ENCODE peak calls at places on chromosome 13, in eight cellular contexts. T is esophagus muscularis mucosa; U is activated naive CD4-positive, alpha-beta T cell treated with anti-CD3 and anti-CD28 coated beads for 36 hours; A is SK-N-DZ; Q is HTR-8/SVneo; L is hypothalamus; E is GOT3; X is activated CD8-positive, alpha-beta memory T cell treated with anti-CD3 and anti-CD28 coated beads for 4 hours. P is an unnamed sample.

GRCh38 chr13:27960362-27961226 is 8.5 kb downstream of the CDX2 start:
- DNase-seq in E (no peak), A (no peak), L (no peak), X (no peak), T (no peak), Q (no peak), U (peak), P (peak)

GRCh38 chr13:51910508-51910907 is 48.7 kb downstream of the CCDC70 start:
- DNase-seq in A (no peak), T (no peak), L (no peak), E (no peak), Q (no peak), U (no peak), X (no peak), P (no peak)

GRCh38 chr13:23578411-23579071 is 8.3 kb downstream of the TNFRSF19 start:
- DNase-seq in E (no peak), T (no peak), L (peak), U (peak), A (peak), Q (peak), X (no peak), P (peak)

GRCh38 chr13:20489185-20489820 is 36.4 kb downstream of the CRYL1 start:
- DNase-seq in L (peak), T (no peak), U (peak), X (peak), E (no peak), Q (peak), A (no peak), P (peak)

GRCh38 chr13:20721454-20722357 is 18.2 kb downstream of the IL17D start:
- DNase-seq in U (peak), Q (no peak), X (no peak), A (no peak), T (no peak), E (no peak), L (no peak), P (peak)

GRCh38 chr13:102369303-102369702 is 32.5 kb downstream of the FGF14 start:
- DNase-seq in L (no peak), Q (no peak), E (no peak), X (no peak), T (no peak), A (peak), U (no peak), P (no peak)

GRCh38 chr13:59996461-59996860 is 167.3 kb downstream of the DIAPH3 start:
- DNase-seq in E (no peak), X (no peak), U (no peak), L (no peak), Q (no peak), A (no peak), T (no peak), P (no peak)

GRCh38 chr13:31468114-31468902 is 268.5 kb downstream of the B3GLCT start:
- DNase-seq in T (no peak), Q (no peak), A (no peak), U (no peak), X (no peak), E (no peak), L (no peak), P (no peak)

GRCh38 chr13:59452189-59452588 is 711.5 kb downstream of the DIAPH3 start:
- DNase-seq in Q (no peak), U (no peak), L (no peak), E (no peak), T (no peak), X (no peak), A (peak), P (no peak)

GRCh38 chr13:112837371-112838037 is 131.5 kb upstream of the MCF2L start:
- DNase-seq in L (no peak), E (no peak), Q (no peak), T (no peak), U (no peak), A (no peak), X (no peak), P (no peak)

GRCh38 chr13:46575843-46576242 is 22.9 kb downstream of the LRCH1 start:
- DNase-seq in U (no peak), A (no peak), T (no peak), E (no peak), Q (no peak), X (no peak), L (no peak), P (no peak)

GRCh38 chr13:53110181-53110580 is 81.6 kb downstream of the OLFM4 start:
- DNase-seq in U (no peak), L (no peak), X (no peak), Q (no peak), E (no peak), T (no peak), A (no peak), P (no peak)

GRCh38 chr13:28411859-28412353 is 83.0 kb downstream of the FLT1 start:
- DNase-seq in Q (no peak), L (no peak), T (no peak), U (no peak), E (no peak), X (no peak), A (no peak), P (no peak)

GRCh38 chr13:44191504-44192171 is 182.0 kb upstream of the SERP2 start:
- DNase-seq in Q (peak), U (peak), T (no peak), A (peak), X (peak), E (no peak), L (no peak), P (peak)

GRCh38 chr13:37138169-37138568 is 32.7 kb upstream of the CSNK1A1L start:
- DNase-seq in T (no peak), E (no peak), L (no peak), Q (no peak), X (no peak), U (no peak), A (no peak), P (peak)

GRCh38 chr13:103328899-103329298 is 262.7 kb upstream of the SLC10A2 start:
- DNase-seq in Q (no peak), E (no peak), L (no peak), T (no peak), X (no peak), U (no peak), A (no peak), P (no peak)

GRCh38 chr13:91142572-91142971 is 204.9 kb upstream of the MIR17HG start:
- DNase-seq in A (no peak), E (no peak), X (no peak), T (no peak), L (no peak), Q (peak), U (no peak), P (no peak)

GRCh38 chr13:66714795-66715194 is 515.3 kb downstream of the PCDH9 start:
- DNase-seq in A (no peak), X (no peak), E (no peak), L (no peak), U (no peak), Q (no peak), T (no peak), P (no peak)

GRCh38 chr13:107586216-107586615 is 629.1 kb downstream of the LIG4 start:
- DNase-seq in E (no peak), A (no peak), L (no peak), U (no peak), T (no peak), X (no peak), Q (no peak), P (no peak)

GRCh38 chr13:35139591-35139990 is 197.5 kb downstream of the NBEA start:
- DNase-seq in L (no peak), X (no peak), U (no peak), E (no peak), T (no peak), Q (peak), A (no peak), P (no peak)

GRCh38 chr13:110193491-110193890 is 113.5 kb downstream of the COL4A1 start:
- DNase-seq in T (no peak), E (no peak), X (no peak), A (no peak), U (no peak), L (no peak), Q (no peak), P (no peak)

GRCh38 chr13:99617474-99618255 is 116.4 kb downstream of the TM9SF2 start:
- DNase-seq in T (no peak), Q (peak), A (no peak), E (no peak), U (peak), L (no peak), X (no peak), P (peak)

GRCh38 chr13:111117961-111118360 is 2.9 kb downstream of the ARHGEF7 start:
- DNase-seq in A (no peak), X (no peak), L (no peak), Q (no peak), T (peak), U (no peak), E (no peak), P (no peak)

GRCh38 chr13:111344471-111345191 is 24.2 kb downstream of the TEX29 start:
- DNase-seq in E (no peak), A (no peak), U (no peak), T (peak), L (no peak), X (no peak), Q (no peak), P (peak)

GRCh38 chr13:24228852-24229458 is 68.4 kb downstream of the SPATA13 start:
- DNase-seq in E (no peak), X (no peak), T (no peak), Q (peak), A (peak), L (peak), U (peak), P (peak)

GRCh38 chr13:112651750-112652511 is 37.9 kb upstream of the ATP11A start:
- DNase-seq in X (no peak), Q (no peak), U (no peak), L (no peak), T (no peak), A (peak), E (no peak), P (no peak)

GRCh38 chr13:112928958-112929777 is 39.8 kb upstream of the MCF2L start:
- DNase-seq in U (no peak), Q (no peak), A (peak), E (no peak), L (no peak), X (no peak), T (no peak), P (no peak)

GRCh38 chr13:50731400-50731799 is 112.1 kb downstream of the DLEU7 start:
- DNase-seq in U (no peak), L (no peak), X (no peak), Q (peak), A (no peak), E (no peak), T (no peak), P (no peak)

GRCh38 chr13:110593430-110594130 is 21.8 kb upstream of the NAXD start:
- DNase-seq in A (peak), E (no peak), T (no peak), L (no peak), X (no peak), Q (peak), U (peak), P (peak)

GRCh38 chr13:112727581-112727980 is 37.7 kb downstream of the ATP11A start:
- DNase-seq in E (no peak), U (no peak), Q (no peak), L (no peak), T (no peak), X (no peak), A (no peak), P (peak)

GRCh38 chr13:29893438-29893837 is 43.0 kb upstream of the UBL3 start:
- DNase-seq in Q (no peak), A (no peak), T (no peak), U (no peak), E (no peak), L (no peak), X (no peak), P (no peak)

GRCh38 chr13:33279898-33280549 is 5.5 kb downstream of the STARD13 start:
- DNase-seq in E (no peak), A (no peak), L (no peak), X (no peak), T (no peak), Q (peak), U (no peak), P (no peak)

GRCh38 chr13:113359556-113359955 is 4.4 kb downstream of the GRTP1 start:
- DNase-seq in A (no peak), U (no peak), Q (no peak), L (no peak), T (no peak), E (no peak), X (no peak), P (peak)

GRCh38 chr13:51808811-51809210 is 4.8 kb upstream of the DHRS12 start:
- DNase-seq in X (no peak), L (no peak), U (no peak), Q (no peak), T (no peak), E (no peak), A (no peak), P (no peak)

GRCh38 chr13:92225861-92226260 is 827.4 kb downstream of the GPC5 start:
- DNase-seq in Q (no peak), A (no peak), L (no peak), E (no peak), U (no peak), X (no peak), T (no peak), P (no peak)

P was measured in endodermal cell.